ENCODE peak calls at places on chromosomes 3 and 15, in five cellular contexts. H, P, W, X and F are unnamed samples. For H3K36me3, the result is how much of the 10 kb centered on the place peaks cover.

GRCh38 chr3:104879919-104880318 is 486.8 kb upstream of the ALCAM start:
- DNase-seq in H (no peak), P (no peak), W (no peak), X (no peak), F (no peak)

GRCh38 chr3:20111836-20112235 is 71.6 kb downstream of the KAT2B start:
- DNase-seq in H (no peak), P (peak), W (peak), X (no peak), F (no peak)

GRCh38 chr3:59540241-59540640 is 490.4 kb upstream of the CFAP20DC start:
- DNase-seq in H (no peak), P (no peak), W (no peak), X (no peak), F (no peak)

GRCh38 chr15:74958320-74958907 is 1.8 kb upstream of the RPP25 start:
- DNase-seq in H (peak), P (no peak), W (no peak), X (no peak), F (no peak)

GRCh38 chr3:139745831-139746230 is 68.1 kb upstream of the NMNAT3 start:
- DNase-seq in H (peak), P (no peak), W (peak), X (no peak), F (no peak)

GRCh38 chr3:51384730-51385473 is at the start of gene MANF:
- DNase-seq in H (peak), P (peak), W (peak), X (peak), F (peak)

GRCh38 chr15:98003528-98003927 is 43.0 kb downstream of the ARRDC4 start:
- DNase-seq in H (no peak), P (no peak), W (no peak), X (no peak), F (no peak)

GRCh38 chr15:69223083-69223813 is 62.8 kb downstream of the GLCE start:
- DNase-seq in H (no peak), P (no peak), W (no peak), X (no peak), F (no peak)

GRCh38 chr15:94056314-94056713 is 175.0 kb upstream of the MCTP2 start:
- DNase-seq in H (no peak), P (no peak), W (no peak), X (no peak), F (no peak)

GRCh38 chr15:71364117-71364584 is 248.9 kb downstream of the THSD4 start:
- DNase-seq in H (no peak), P (no peak), W (no peak), X (no peak), F (no peak)

GRCh38 chr3:40191850-40192448 is 117.6 kb upstream of the EIF1B start:
- DNase-seq in H (peak), P (peak), W (peak), X (no peak), F (no peak)

GRCh38 chr15:95972136-95972553 is 358.4 kb upstream of the NR2F2 start:
- DNase-seq in H (no peak), P (no peak), W (peak), X (no peak), F (no peak)

GRCh38 chr3:14455571-14456317 is 53.3 kb downstream of the SLC6A6 start:
- DNase-seq in H (no peak), P (no peak), W (no peak), X (no peak), F (no peak)

GRCh38 chr3:21294768-21295167 is 456.2 kb downstream of the ZNF385D start:
- DNase-seq in H (no peak), P (no peak), W (no peak), X (no peak), F (no peak)

GRCh38 chr3:190807719-190808375 is 54.6 kb downstream of the GMNC start:
- DNase-seq in H (peak), P (no peak), W (no peak), X (no peak), F (no peak)

GRCh38 chr3:165211749-165212148 is 15.6 kb upstream of the SLITRK3 start:
- DNase-seq in H (no peak), P (no peak), W (no peak), X (no peak), F (no peak)

GRCh38 chr3:71189480-71189879 is 394.0 kb downstream of the FOXP1 start:
- DNase-seq in H (no peak), P (no peak), W (no peak), X (no peak), F (no peak)

GRCh38 chr3:138331143-138331894 is 1.7 kb upstream of the NME9 start:
- DNase-seq in H (no peak), P (no peak), W (no peak), X (no peak), F (no peak)

GRCh38 chr15:72796515-72797337 is 13.2 kb upstream of the ADPGK start:
- DNase-seq in H (no peak), P (peak), W (peak), X (no peak), F (no peak)

GRCh38 chr3:186971578-186971977 is 41.3 kb downstream of the ST6GAL1 start:
- DNase-seq in H (no peak), P (no peak), W (no peak), X (no peak), F (no peak)

GRCh38 chr3:195102609-195103467 is 168.1 kb downstream of the XXYLT1 start:
- DNase-seq in H (no peak), P (peak), W (peak), X (no peak), F (no peak)

GRCh38 chr3:48696156-48696555 is 10.4 kb upstream of the NCKIPSD start:
- DNase-seq in H (no peak), P (no peak), W (no peak), X (no peak), F (no peak)

GRCh38 chr3:186002884-186003472 is 65.2 kb upstream of the TRA2B start:
- DNase-seq in H (peak), P (peak), W (peak), X (no peak), F (peak)

GRCh38 chr3:160804762-160805161 is 48.7 kb downstream of the PPM1L start:
- DNase-seq in H (no peak), P (no peak), W (no peak), X (no peak), F (no peak)

GRCh38 chr3:188706176-188706575 is 465.6 kb upstream of the TPRG1 start:
- DNase-seq in H (no peak), P (no peak), W (no peak), X (no peak), F (no peak)

GRCh38 chr15:65259367-65259781 is 27.3 kb downstream of the PARP16 start:
- DNase-seq in H (no peak), P (no peak), W (no peak), X (no peak), F (no peak)

GRCh38 chr3:197407526-197407925 is 109.1 kb upstream of the DLG1 start:
- DNase-seq in H (no peak), P (no peak), W (no peak), X (no peak), F (no peak)

GRCh38 chr15:77576538-77576937 is 56.2 kb downstream of the LINGO1 start:
- DNase-seq in H (no peak), P (no peak), W (no peak), X (no peak), F (no peak)

GRCh38 chr3:182671942-182672341 is 121.4 kb upstream of the ATP11B start:
- DNase-seq in H (no peak), P (no peak), W (no peak), X (no peak), F (no peak)

GRCh38 chr15:100169615-100170279 is 172.0 kb downstream of the ADAMTS17 start:
- DNase-seq in H (no peak), P (no peak), W (no peak), X (no peak), F (no peak)

GRCh38 chr15:62880278-62880677 is 162.3 kb upstream of the TPM1 start:
- DNase-seq in H (no peak), P (no peak), W (no peak), X (no peak), F (no peak)

GRCh38 chr3:127709320-127710060 is 36.7 kb downstream of the ABTB1 start:
- DNase-seq in H (no peak), P (no peak), W (no peak), X (no peak), F (no peak)
- TF ChIP-seq YY1 in H (no peak), P (no peak), W (no peak), X (no peak), F (no peak)

GRCh38 chr3:178483704-178484103 is 52.5 kb upstream of the KCNMB2 start:
- DNase-seq in H (no peak), P (no peak), W (no peak), X (no peak), F (no peak)

GRCh38 chr3:178486903-178487302 is 49.3 kb upstream of the KCNMB2 start:
- DNase-seq in H (no peak), P (no peak), W (no peak), X (no peak), F (no peak)

GRCh38 chr3:178480795-178481194 is 55.4 kb upstream of the KCNMB2 start:
- DNase-seq in H (no peak), P (no peak), W (no peak), X (peak), F (no peak)

GRCh38 chr3:178482981-178483380 is 53.3 kb upstream of the KCNMB2 start:
- DNase-seq in H (no peak), P (no peak), W (no peak), X (no peak), F (no peak)

DNA sequence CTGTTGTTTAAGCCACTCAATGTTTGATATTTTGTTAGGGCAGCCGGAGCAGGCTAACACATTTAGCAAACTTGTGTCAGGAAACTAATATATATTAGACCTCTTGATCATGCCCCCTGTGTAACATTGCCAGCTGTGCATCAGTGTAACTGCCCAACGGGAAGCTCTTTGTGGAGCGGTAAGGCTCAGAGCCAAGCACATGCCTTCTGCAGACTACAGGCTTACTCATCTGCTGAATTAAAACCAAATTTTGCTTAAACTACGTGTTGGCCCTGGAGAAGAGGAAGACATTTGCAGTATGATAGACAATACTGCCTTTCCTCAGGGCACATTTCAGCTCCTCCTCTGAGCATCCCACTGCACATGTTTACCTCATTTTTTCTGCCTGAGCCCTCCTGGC is 50.5 kb upstream of the KCNMB2 start:
- DNase-seq in H (no peak), P (no peak), W (no peak), X (no peak), F (no peak)
- TF ChIP-seq CEBPB in H (no peak), P (no peak), W (no peak), X (no peak), F (no peak)

GRCh38 chr15:30929064-30929669 is 25.5 kb downstream of the FAN1 start:
- DNase-seq in H (no peak), P (no peak), W (no peak), X (no peak), F (no peak)

GRCh38 chr15:30930422-30930821 is 26.7 kb downstream of the FAN1 start:
- DNase-seq in H (no peak), P (no peak), W (no peak), X (no peak), F (no peak)

GRCh38 chr15:30928076-30928475 is 24.4 kb downstream of the FAN1 start:
- DNase-seq in H (no peak), P (no peak), W (no peak), X (no peak), F (no peak)

GRCh38 chr15:30927148-30927761 is 23.5 kb downstream of the FAN1 start:
- DNase-seq in H (no peak), P (no peak), W (no peak), X (no peak), F (no peak)

DNA sequence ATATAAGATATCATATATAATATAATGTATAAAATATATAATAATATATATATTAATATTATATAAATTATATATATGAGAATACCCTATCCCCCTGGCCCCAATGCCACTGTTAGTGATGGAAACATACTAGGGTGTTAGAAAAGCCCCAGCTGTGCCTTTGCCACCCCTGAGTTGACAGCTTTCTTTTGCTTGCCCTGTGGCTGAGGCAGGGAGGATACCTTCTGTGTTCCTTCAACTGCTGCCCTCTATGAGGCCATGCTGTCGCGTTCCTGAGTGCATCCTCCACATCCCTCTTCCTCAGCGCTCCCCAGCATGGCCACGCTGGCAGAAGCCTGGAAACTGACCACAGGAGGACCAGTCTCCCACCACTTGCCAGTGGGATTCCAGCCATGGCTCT is 26.3 kb downstream of the FAN1 start:
- DNase-seq in H (no peak), P (no peak), W (no peak), X (no peak), F (no peak)
- H3K36me3 ChIP-seq in H (under half), P (under half), W (half or more), X (under half), F (under half)

GRCh38 chr15:79811406-79812405 is 85.1 kb downstream of the MTHFS start:
- DNase-seq in H (no peak), P (no peak), W (no peak), X (no peak), F (no peak)
- TF ChIP-seq YY1 in H (no peak), P (no peak), W (no peak), X (no peak), F (no peak)

DNA sequence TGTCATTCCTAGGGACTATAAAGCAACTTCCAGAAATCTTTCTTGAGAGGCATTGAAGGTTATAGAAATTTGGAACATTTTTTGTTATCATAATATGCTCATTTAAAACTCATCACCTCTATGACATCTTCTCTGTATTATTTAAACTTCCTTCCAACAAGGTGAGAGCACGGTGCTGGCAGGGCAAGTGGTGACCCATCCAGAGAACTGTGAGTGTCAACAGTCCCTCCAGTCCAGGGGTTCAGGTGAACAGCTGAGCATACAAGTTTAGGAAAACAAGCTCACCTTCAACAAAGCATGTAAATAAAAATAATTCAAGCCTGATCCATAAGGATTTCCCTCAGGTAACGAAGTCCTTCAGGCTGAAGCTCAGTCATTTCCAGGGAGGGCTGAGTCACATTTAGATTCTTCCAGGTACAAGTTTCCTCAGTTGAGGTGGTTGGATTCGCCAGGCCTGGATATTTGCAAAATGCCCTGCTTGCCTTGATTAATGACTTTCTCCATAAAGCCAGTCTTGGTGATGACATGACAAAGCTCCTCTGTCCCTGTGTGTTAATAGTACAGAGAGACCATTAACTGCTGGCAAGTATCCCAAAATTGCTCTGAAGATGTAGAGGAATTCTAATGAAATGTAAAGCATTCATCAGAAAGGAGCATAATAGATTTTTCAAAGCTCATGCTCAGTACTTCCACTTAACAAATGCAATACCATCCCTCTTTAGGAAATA is 263.6 kb upstream of the GADL1 start:
- DNase-seq in H (no peak), P (no peak), W (no peak), X (no peak), F (no peak)
- TF ChIP-seq CEBPB in H (no peak), P (no peak), W (no peak), X (no peak), F (no peak)

DNA sequence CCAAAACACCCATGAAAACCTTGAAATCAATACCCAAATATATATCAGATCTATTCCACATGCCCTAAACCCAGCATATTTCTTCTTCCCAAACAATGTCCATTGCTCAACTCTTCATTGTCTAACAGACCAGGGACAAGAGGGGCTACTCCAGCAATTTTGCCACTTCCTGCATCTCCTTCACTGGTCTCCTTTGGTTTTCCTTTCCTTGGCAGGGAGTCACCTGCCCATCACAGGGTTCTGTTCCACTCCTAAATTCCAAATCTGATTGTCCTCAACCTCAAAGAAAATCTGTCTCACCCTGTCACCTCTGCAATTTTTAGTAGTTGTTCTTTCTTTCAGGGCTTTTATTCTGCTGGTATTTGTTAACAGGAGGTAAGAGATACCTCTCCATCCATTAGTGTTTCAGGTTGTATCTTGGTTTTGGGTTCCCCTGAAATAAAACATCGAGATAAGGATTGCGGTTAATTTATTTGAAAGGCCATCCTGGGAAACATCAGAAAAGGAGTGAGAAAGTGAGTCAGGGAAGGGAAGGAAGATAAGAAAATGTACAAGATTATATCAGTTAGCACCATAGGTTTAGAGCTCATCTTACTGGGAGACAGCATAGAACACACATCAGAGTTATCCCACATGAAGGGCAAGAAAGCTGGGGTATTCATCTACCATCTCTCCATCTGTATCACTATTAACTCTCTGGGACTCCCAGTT is 13.6 kb downstream of the ZBED2 start:
- DNase-seq in H (no peak), P (no peak), W (no peak), X (no peak), F (no peak)
- H3K36me3 ChIP-seq in H (under half), P (under half), W (under half), X (under half), F (under half)

DNA sequence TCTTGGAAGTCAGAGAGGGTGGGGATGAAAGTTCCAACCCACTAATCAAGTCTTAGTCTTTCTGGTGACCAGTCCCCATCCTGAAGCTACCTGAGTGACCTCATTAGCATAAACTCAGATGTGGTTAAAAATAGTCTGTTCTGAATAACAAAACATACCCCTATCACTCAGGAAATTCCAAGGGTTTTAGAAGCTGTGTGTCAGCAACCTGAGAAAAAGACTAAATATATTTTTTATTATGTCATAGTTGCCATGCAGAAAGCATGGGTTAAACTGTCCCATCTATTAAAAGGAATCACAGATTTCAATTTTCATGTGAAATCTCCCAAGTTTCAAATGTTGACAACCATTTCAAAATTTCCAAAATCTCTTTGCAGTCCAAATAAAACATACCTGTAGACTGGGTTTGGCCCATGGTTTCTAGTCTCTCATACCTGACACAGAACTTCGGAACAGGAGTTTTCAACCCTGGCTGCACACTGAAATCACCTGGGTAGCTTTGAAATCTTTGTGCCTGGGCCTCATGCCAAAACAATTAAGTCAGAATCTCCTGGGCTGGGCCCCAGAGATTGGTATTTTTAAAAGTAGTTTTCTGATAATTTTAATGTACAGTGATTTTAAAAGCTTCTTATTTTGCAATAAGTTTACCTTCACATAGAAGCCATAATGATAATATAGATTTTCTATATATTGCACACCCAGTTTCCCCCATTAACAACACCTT is 476.3 kb downstream of the RBMS3 start:
- DNase-seq in H (no peak), P (no peak), W (no peak), X (no peak), F (no peak)
- TF ChIP-seq YY1 in H (no peak), P (no peak), W (no peak), X (no peak), F (no peak)

GRCh38 chr15:90232941-90233700 is 620 bp downstream of the CIB1 start:
- DNase-seq in H (peak), P (no peak), W (peak), X (no peak), F (no peak)

GRCh38 chr15:90230610-90231009 is 3.1 kb downstream of the CIB1 start:
- DNase-seq in H (no peak), P (no peak), W (no peak), X (no peak), F (no peak)

GRCh38 chr15:90230071-90230494 is 3.7 kb downstream of the CIB1 start:
- DNase-seq in H (no peak), P (no peak), W (no peak), X (no peak), F (no peak)

GRCh38 chr15:90232196-90232595 is 1.5 kb downstream of the CIB1 start:
- DNase-seq in H (no peak), P (no peak), W (no peak), X (no peak), F (no peak)

GRCh38 chr15:90231028-90232017 is 2.4 kb downstream of the CIB1 start:
- DNase-seq in H (no peak), P (no peak), W (no peak), X (peak), F (no peak)
- TF ChIP-seq CEBPB in H (no peak), P (no peak), W (no peak), X (no peak), F (no peak)